ENCODE peak calls at places on chromosomes 13 and 19, in four cellular contexts. W is hypothalamus, N is A172, G is substantia nigra. I is an unnamed sample.

GRCh38 chr19:14072535-14073231 is at the start of gene MISP3:
- DNase-seq in G (no peak), W (peak; percentile 36), N (no peak), I (peak; percentile 30)

GRCh38 chr19:46067691-46068090 is 26.9 kb upstream of the IGFL4 start:
- DNase-seq in N (no peak), G (no peak), W (no peak), I (no peak)

GRCh38 chr19:17402982-17403855 is 2.2 kb downstream of the BST2 start:
- DNase-seq in N (no peak), G (no peak), W (no peak), I (no peak)

GRCh38 chr19:29293292-29293691 is 80.3 kb upstream of the UQCRFS1 start:
- DNase-seq in W (no peak), G (no peak), N (no peak), I (no peak)

GRCh38 chr19:35592226-35592625 is 6.3 kb downstream of the PMIS2 start:
- DNase-seq in N (no peak), G (no peak), W (no peak), I (no peak)

GRCh38 chr13:108313382-108313781 is 43.9 kb downstream of the TNFSF13B start:
- DNase-seq in N (no peak), W (no peak), G (no peak), I (no peak)

GRCh38 chr13:24053505-24054251 is 106.8 kb upstream of the SPATA13 start:
- DNase-seq in W (peak; percentile 73), G (peak; percentile 23), N (peak; percentile 66), I (peak; percentile 62)

GRCh38 chr13:37886879-37887278 is 17.3 kb upstream of the TRPC4 start:
- DNase-seq in N (no peak), G (no peak), W (no peak), I (no peak)

GRCh38 chr19:13430790-13431582 is 75.3 kb downstream of the CACNA1A start:
- DNase-seq in G (no peak), N (peak; percentile 37), W (peak; percentile 5), I (peak; percentile 52)

GRCh38 chr19:37906868-37907734 is at the start of gene SIPA1L3:
- DNase-seq in N (peak; percentile 92), W (peak; percentile 96), G (peak; percentile 74), I (peak; percentile 96)

GRCh38 chr13:75418186-75418843 is 63.7 kb downstream of the TBC1D4 start:
- DNase-seq in G (no peak), N (no peak), W (no peak), I (no peak)

GRCh38 chr13:40666905-40667621 is 622 bp upstream of the FOXO1 start:
- DNase-seq in N (peak; percentile 14), W (peak; percentile 29), G (peak; percentile 60), I (peak; percentile 88)

GRCh38 chr19:32642771-32643170 is 32.2 kb downstream of the ANKRD27 start:
- DNase-seq in N (no peak), G (no peak), W (no peak), I (no peak)

I was measured in posterior cingulate gyrus.